ENCODE peak calls at places on chromosomes 7 and 10, in nine cellular contexts. Q, R, B, P, O, U, L, K and T are unnamed samples.

GRCh38 chr10:6204063-6204340 is 1.3 kb downstream of the PFKFB3 start:
- DNase-seq in L (peak; percentile 57), U (no peak), K (no peak), R (no peak), Q (peak; percentile 58), P (no peak), O (peak; percentile 22), B (peak; percentile 60), T (peak; percentile 42)

GRCh38 chr7:6430271-6430940 is 17.3 kb downstream of the DAGLB start:
- DNase-seq in B (no peak), O (peak; percentile 33), L (peak; percentile 57), K (peak; percentile 54), P (peak; percentile 72), Q (no peak), R (no peak), U (no peak), T (no peak)

GRCh38 chr10:72335394-72336258 is 19.1 kb downstream of the DNAJB12 start:
- DNase-seq in O (no peak), R (no peak), B (peak; percentile 70), K (no peak), P (peak; percentile 83), Q (no peak), U (no peak), L (peak; percentile 49), T (no peak)

GRCh38 chr7:157502701-157503111 is 165.9 kb downstream of the DNAJB6 start:
- DNase-seq in Q (peak; percentile 18), L (no peak), K (no peak), P (peak; percentile 2), B (peak; percentile 20), R (no peak), O (no peak), U (no peak), T (no peak)

GRCh38 chr10:131698232-131698631 is 202.6 kb upstream of the PPP2R2D start:
- DNase-seq in P (no peak), K (no peak), Q (no peak), B (no peak), L (no peak), O (no peak), R (no peak), U (no peak), T (no peak)

GRCh38 chr7:70016044-70016770 is 417.9 kb downstream of the AUTS2 start:
- DNase-seq in K (no peak), Q (no peak), U (no peak), L (no peak), B (no peak), O (peak; percentile 29), R (no peak), P (peak; percentile 40), T (peak; percentile 52)

GRCh38 chr7:103626776-103627175 is 180.8 kb upstream of the SLC26A5 start:
- DNase-seq in Q (no peak), K (no peak), R (no peak), B (no peak), P (no peak), U (no peak), O (no peak), L (no peak), T (no peak)

GRCh38 chr7:80960228-80960627 is 41.4 kb upstream of the SEMA3C start:
- DNase-seq in U (no peak), L (no peak), K (no peak), O (peak; percentile 34), R (no peak), Q (no peak), P (peak; percentile 39), B (no peak), T (peak; percentile 43)

GRCh38 chr10:112766636-112767035 is 183.4 kb upstream of the TCF7L2 start:
- DNase-seq in P (no peak), L (no peak), K (no peak), Q (no peak), U (no peak), B (no peak), R (no peak), O (no peak), T (no peak)